ENCODE peak calls at places on chromosomes 13 and 19, in six cellular contexts. One of them, this sample, is unnamed.

GRCh38 chr19:21147540-21147939 is 5.7 kb downstream of the ZNF431 start:
- DNase-seq in GM18507: no peak
- DNase-seq in kidney epithelial cell: no peak
- DNase-seq in NCI-H446: no peak
- DNase-seq in left ventricle myocardium superior: no peak
- DNase-seq in cardiac fibroblast: no peak
- DNase-seq in this sample: no peak

GRCh38 chr13:113920173-113920572 is 53.7 kb downstream of the C13orf46 start:
- DNase-seq in GM18507: no peak
- DNase-seq in cardiac fibroblast: no peak
- DNase-seq in kidney epithelial cell: no peak
- DNase-seq in left ventricle myocardium superior: no peak
- DNase-seq in NCI-H446: no peak
- DNase-seq in this sample: no peak

GRCh38 chr19:39740395-39740794 is 2.6 kb upstream of the CLC start:
- DNase-seq in GM18507: no peak
- DNase-seq in cardiac fibroblast: no peak
- DNase-seq in kidney epithelial cell: no peak
- DNase-seq in NCI-H446: no peak
- DNase-seq in left ventricle myocardium superior: no peak
- DNase-seq in this sample: no peak

GRCh38 chr13:47233734-47234133 is 336.9 kb upstream of the HTR2A start:
- DNase-seq in NCI-H446: no peak
- DNase-seq in GM18507: no peak
- DNase-seq in cardiac fibroblast: peak
- DNase-seq in left ventricle myocardium superior: peak
- DNase-seq in kidney epithelial cell: no peak
- DNase-seq in this sample: no peak

GRCh38 chr13:94433055-94433947 is 46.2 kb downstream of the DCT start:
- DNase-seq in cardiac fibroblast: peak
- DNase-seq in GM18507: no peak
- DNase-seq in left ventricle myocardium superior: peak
- DNase-seq in kidney epithelial cell: no peak
- DNase-seq in NCI-H446: no peak
- DNase-seq in this sample: no peak

GRCh38 chr13:91805605-91806004 is 407.2 kb downstream of the GPC5 start:
- DNase-seq in GM18507: no peak
- DNase-seq in NCI-H446: no peak
- DNase-seq in left ventricle myocardium superior: no peak
- DNase-seq in cardiac fibroblast: no peak
- DNase-seq in kidney epithelial cell: no peak
- DNase-seq in this sample: no peak

GRCh38 chr13:62482351-62482750 is 1066.7 kb upstream of the PCDH20 start:
- DNase-seq in left ventricle myocardium superior: no peak
- DNase-seq in NCI-H446: no peak
- DNase-seq in cardiac fibroblast: no peak
- DNase-seq in GM18507: no peak
- DNase-seq in kidney epithelial cell: no peak
- DNase-seq in this sample: no peak

GRCh38 chr19:1495799-1496713 is 5.1 kb downstream of the REEP6 start:
- DNase-seq in GM18507: no peak
- DNase-seq in left ventricle myocardium superior: no peak
- DNase-seq in NCI-H446: no peak
- DNase-seq in kidney epithelial cell: no peak
- DNase-seq in cardiac fibroblast: no peak
- DNase-seq in this sample: no peak

GRCh38 chr19:39411006-39411831 is 1.2 kb upstream of the PLEKHG2 start:
- DNase-seq in GM18507: no peak
- DNase-seq in kidney epithelial cell: no peak
- DNase-seq in NCI-H446: no peak
- DNase-seq in left ventricle myocardium superior: no peak
- DNase-seq in cardiac fibroblast: peak
- DNase-seq in this sample: no peak

GRCh38 chr13:80469841-80470378 is 129.0 kb upstream of the SPRY2 start:
- DNase-seq in GM18507: no peak
- DNase-seq in kidney epithelial cell: peak
- DNase-seq in left ventricle myocardium superior: peak
- DNase-seq in NCI-H446: no peak
- DNase-seq in cardiac fibroblast: peak
- DNase-seq in this sample: no peak

GRCh38 chr19:10717054-10717355 is 874 bp upstream of the DNM2 start:
- DNase-seq in cardiac fibroblast: no peak
- DNase-seq in kidney epithelial cell: no peak
- DNase-seq in left ventricle myocardium superior: no peak
- DNase-seq in GM18507: no peak
- DNase-seq in NCI-H446: no peak
- DNase-seq in this sample: no peak

GRCh38 chr13:111367340-111367739 is 46.9 kb downstream of the TEX29 start:
- DNase-seq in NCI-H446: no peak
- DNase-seq in kidney epithelial cell: no peak
- DNase-seq in cardiac fibroblast: no peak
- DNase-seq in GM18507: no peak
- DNase-seq in left ventricle myocardium superior: no peak
- DNase-seq in this sample: no peak

GRCh38 chr19:48925240-48925843 is 8.2 kb upstream of the DHDH start:
- DNase-seq in left ventricle myocardium superior: no peak
- DNase-seq in kidney epithelial cell: peak
- DNase-seq in cardiac fibroblast: peak
- DNase-seq in GM18507: no peak
- DNase-seq in NCI-H446: no peak
- DNase-seq in this sample: no peak